ENCODE peak calls at places on chromosomes 13 and 19, in seven cellular contexts. One of them, this sample, is unnamed.
A peak's percentile ranks its signal among the peaks of the same experiment; 100 is the strongest.

GRCh38 chr13:40060318-40061007 is 405.0 kb downstream of the COG6 start:
- DNase-seq in hepatocyte: no peak
- DNase-seq in mammary epithelial cell: peak; percentile 99
- DNase-seq in body of pancreas: peak; percentile 96
- DNase-seq in heart right ventricle: peak; percentile 22
- DNase-seq in left lung: peak; percentile 59
- DNase-seq in CD8-positive, alpha-beta T cell: no peak
- DNase-seq in this sample: no peak

GRCh38 chr19:55228403-55229031 is at the start of gene TMEM86B:
- DNase-seq in hepatocyte: peak; percentile 83
- DNase-seq in mammary epithelial cell: no peak
- DNase-seq in body of pancreas: peak; percentile 16
- DNase-seq in heart right ventricle: no peak
- DNase-seq in left lung: peak; percentile 42
- DNase-seq in CD8-positive, alpha-beta T cell: no peak
- DNase-seq in this sample: no peak

GRCh38 chr13:97200081-97200942 is 21.8 kb upstream of the MBNL2 start:
- DNase-seq in hepatocyte: no peak
- DNase-seq in mammary epithelial cell: no peak
- DNase-seq in body of pancreas: no peak
- DNase-seq in heart right ventricle: no peak
- DNase-seq in left lung: no peak
- DNase-seq in CD8-positive, alpha-beta T cell: no peak
- DNase-seq in this sample: no peak

GRCh38 chr19:48510421-48511268 is 990 bp downstream of the LMTK3 start:
- DNase-seq in hepatocyte: peak; percentile 78
- DNase-seq in mammary epithelial cell: no peak
- DNase-seq in body of pancreas: peak; percentile 68
- DNase-seq in heart right ventricle: peak; percentile 60
- DNase-seq in left lung: no peak
- DNase-seq in CD8-positive, alpha-beta T cell: peak; percentile 69
- DNase-seq in this sample: peak; percentile 82

GRCh38 chr19:33673996-33674395 is 52.2 kb downstream of the CHST8 start:
- DNase-seq in hepatocyte: peak; percentile 1
- DNase-seq in mammary epithelial cell: no peak
- DNase-seq in body of pancreas: no peak
- DNase-seq in heart right ventricle: no peak
- DNase-seq in left lung: no peak
- DNase-seq in CD8-positive, alpha-beta T cell: no peak
- DNase-seq in this sample: no peak

GRCh38 chr13:97648171-97648880 is 214.4 kb downstream of the RAP2A start:
- DNase-seq in hepatocyte: no peak
- DNase-seq in mammary epithelial cell: peak; percentile 83
- DNase-seq in body of pancreas: no peak
- DNase-seq in heart right ventricle: no peak
- DNase-seq in left lung: no peak
- DNase-seq in CD8-positive, alpha-beta T cell: no peak
- DNase-seq in this sample: no peak

GRCh38 chr19:3234800-3235199 is 10.3 kb downstream of the CELF5 start:
- DNase-seq in hepatocyte: no peak
- DNase-seq in mammary epithelial cell: no peak
- DNase-seq in body of pancreas: no peak
- DNase-seq in heart right ventricle: no peak
- DNase-seq in left lung: no peak
- DNase-seq in CD8-positive, alpha-beta T cell: no peak
- DNase-seq in this sample: no peak

GRCh38 chr19:4722671-4723464 is 774 bp downstream of the DPP9 start:
- DNase-seq in hepatocyte: peak; percentile 31
- DNase-seq in mammary epithelial cell: peak; percentile 50
- DNase-seq in body of pancreas: peak; percentile 65
- DNase-seq in heart right ventricle: no peak
- DNase-seq in left lung: no peak
- DNase-seq in CD8-positive, alpha-beta T cell: peak; percentile 7
- DNase-seq in this sample: peak; percentile 13

GRCh38 chr13:33158271-33158670 is 127.3 kb downstream of the STARD13 start:
- DNase-seq in hepatocyte: no peak
- DNase-seq in mammary epithelial cell: no peak
- DNase-seq in body of pancreas: no peak
- DNase-seq in heart right ventricle: no peak
- DNase-seq in left lung: no peak
- DNase-seq in CD8-positive, alpha-beta T cell: no peak
- DNase-seq in this sample: no peak

GRCh38 chr13:33349996-33350826 is 64.7 kb upstream of the STARD13 start:
- DNase-seq in hepatocyte: peak; percentile 44
- DNase-seq in mammary epithelial cell: no peak
- DNase-seq in body of pancreas: peak; percentile 68
- DNase-seq in heart right ventricle: peak; percentile 68
- DNase-seq in left lung: peak; percentile 89
- DNase-seq in CD8-positive, alpha-beta T cell: no peak
- DNase-seq in this sample: peak; percentile 26

GRCh38 chr13:36998624-36999041 is 507 bp downstream of the ALG5 start:
- DNase-seq in hepatocyte: peak; percentile 35
- DNase-seq in mammary epithelial cell: peak; percentile 5
- DNase-seq in body of pancreas: peak; percentile 12
- DNase-seq in heart right ventricle: peak; percentile 26
- DNase-seq in left lung: peak; percentile 85
- DNase-seq in CD8-positive, alpha-beta T cell: peak; percentile 7
- DNase-seq in this sample: peak; percentile 33

GRCh38 chr19:39154084-39154625 is 28.6 kb downstream of the PAK4 start:
- DNase-seq in hepatocyte: no peak
- DNase-seq in mammary epithelial cell: no peak
- DNase-seq in body of pancreas: no peak
- DNase-seq in heart right ventricle: no peak
- DNase-seq in left lung: no peak
- DNase-seq in CD8-positive, alpha-beta T cell: no peak
- DNase-seq in this sample: no peak

GRCh38 chr19:51676566-51677083 is 16.5 kb upstream of the SPACA6 start:
- DNase-seq in hepatocyte: no peak
- DNase-seq in mammary epithelial cell: no peak
- DNase-seq in body of pancreas: no peak
- DNase-seq in heart right ventricle: no peak
- DNase-seq in left lung: no peak
- DNase-seq in CD8-positive, alpha-beta T cell: no peak
- DNase-seq in this sample: no peak

GRCh38 chr19:6261883-6262282 is 17.9 kb downstream of the MLLT1 start:
- DNase-seq in hepatocyte: no peak
- DNase-seq in mammary epithelial cell: no peak
- DNase-seq in body of pancreas: no peak
- DNase-seq in heart right ventricle: no peak
- DNase-seq in left lung: no peak
- DNase-seq in CD8-positive, alpha-beta T cell: no peak
- DNase-seq in this sample: no peak

DNA sequence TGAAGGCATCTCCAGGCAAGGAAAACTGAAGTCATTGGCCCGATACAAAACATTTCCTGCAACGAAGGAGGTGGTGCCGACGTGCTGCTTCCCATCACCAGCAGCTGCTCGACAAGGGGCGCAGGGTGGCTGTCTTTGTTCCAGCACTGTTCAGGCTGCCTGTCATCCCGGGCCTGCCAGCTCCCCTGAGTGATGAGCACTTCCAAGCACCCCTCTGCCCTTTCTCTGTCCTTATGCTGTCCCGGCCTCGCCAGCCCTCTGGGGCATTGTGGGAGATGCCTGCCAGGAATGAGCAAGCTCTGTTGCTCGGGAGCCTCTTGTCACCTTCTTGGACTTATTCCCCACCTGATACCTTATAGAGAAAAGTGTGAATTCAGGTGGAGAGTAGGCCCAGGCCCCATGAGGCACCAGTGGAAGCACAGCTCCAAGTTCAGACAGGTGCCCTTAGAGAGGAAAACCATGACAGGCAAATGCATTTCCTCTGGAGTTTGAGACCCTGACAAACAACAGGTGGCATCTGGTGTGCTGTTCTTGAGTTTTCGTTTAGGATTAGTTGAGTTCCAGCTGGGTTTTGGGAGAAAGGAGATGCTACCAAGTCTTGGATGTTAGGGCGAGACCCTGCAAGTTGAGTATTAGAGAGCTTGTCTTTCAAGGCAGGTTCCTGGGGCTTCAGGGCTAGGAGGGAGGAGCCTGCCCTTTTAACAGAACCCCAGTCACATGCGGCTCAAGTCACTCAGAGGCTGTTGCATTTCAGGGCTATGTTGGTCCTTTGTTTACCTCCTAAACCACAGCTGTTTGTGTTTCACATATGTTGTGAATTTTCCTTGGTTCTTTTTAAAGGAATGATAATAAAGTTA is 21.4 kb downstream of the BBC3 start:
- DNase-seq in hepatocyte: no peak
- DNase-seq in mammary epithelial cell: no peak
- DNase-seq in body of pancreas: no peak
- DNase-seq in heart right ventricle: no peak
- DNase-seq in left lung: no peak
- DNase-seq in CD8-positive, alpha-beta T cell: no peak
- DNase-seq in this sample: no peak
- H3K36me3 ChIP-seq in hepatocyte: no peaks in the 10 kb centered on the region
- H3K36me3 ChIP-seq in mammary epithelial cell: peaks cover 29% of the 10 kb centered on the region
- H3K36me3 ChIP-seq in body of pancreas: no peaks in the 10 kb centered on the region
- H3K36me3 ChIP-seq in heart right ventricle: no peaks in the 10 kb centered on the region
- H3K36me3 ChIP-seq in left lung: peaks cover 58% of the 10 kb centered on the region
- H3K36me3 ChIP-seq in CD8-positive, alpha-beta T cell: peaks cover 23% of the 10 kb centered on the region
- H3K36me3 ChIP-seq in this sample: peaks cover 22% of the 10 kb centered on the region

DNA sequence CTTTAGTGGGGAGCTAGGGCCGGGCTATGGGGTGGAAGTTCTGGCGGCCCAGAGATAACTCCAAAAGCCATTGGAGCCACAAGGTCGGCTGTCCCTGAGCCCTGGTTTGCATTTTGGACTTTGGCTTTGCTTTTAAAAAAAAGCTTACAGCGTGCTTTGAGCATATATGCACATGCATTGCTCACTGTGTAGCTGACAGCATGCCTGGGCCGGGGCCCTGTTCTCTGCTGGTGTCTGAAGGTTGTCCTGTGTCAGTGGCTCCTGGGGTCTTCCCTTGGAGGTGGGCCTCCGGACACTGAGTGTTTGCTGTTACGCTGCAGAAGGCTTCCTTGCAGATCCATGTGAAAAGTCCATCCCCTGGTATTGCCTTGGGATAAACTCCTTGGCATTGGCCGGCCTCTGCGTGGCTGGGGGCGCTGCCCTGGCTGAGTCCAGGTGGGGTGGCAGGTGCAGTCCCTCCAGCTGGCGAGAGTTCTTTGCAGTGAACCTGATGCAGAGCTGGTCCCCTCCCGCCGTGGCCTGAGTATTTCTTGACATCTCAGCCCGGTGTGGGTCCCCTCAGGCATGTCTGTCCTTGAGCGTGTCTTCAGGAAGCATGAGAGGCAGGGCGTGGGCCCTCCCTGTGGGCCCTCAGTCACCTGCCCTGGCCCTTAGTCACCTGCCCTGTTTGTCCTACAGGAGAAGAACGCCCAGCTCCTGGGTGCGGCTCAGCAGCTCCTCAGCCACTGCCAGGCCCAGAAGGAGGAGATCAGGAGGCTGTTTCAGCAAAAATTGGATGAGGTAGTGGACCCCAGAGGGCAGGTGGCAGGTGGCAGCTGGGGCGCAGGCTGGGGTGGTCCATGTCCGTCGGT is 23.0 kb downstream of the PLEKHJ1 start:
- DNase-seq in hepatocyte: peak; percentile 77
- DNase-seq in mammary epithelial cell: no peak
- DNase-seq in body of pancreas: no peak
- DNase-seq in heart right ventricle: no peak
- DNase-seq in left lung: no peak
- DNase-seq in CD8-positive, alpha-beta T cell: no peak
- DNase-seq in this sample: no peak
- H3K36me3 ChIP-seq in hepatocyte: no peaks in the 10 kb centered on the region
- H3K36me3 ChIP-seq in mammary epithelial cell: peaks cover 22% of the 10 kb centered on the region
- H3K36me3 ChIP-seq in body of pancreas: no peaks in the 10 kb centered on the region
- H3K36me3 ChIP-seq in heart right ventricle: peaks cover 5% of the 10 kb centered on the region
- H3K36me3 ChIP-seq in left lung: peaks cover 100% of the 10 kb centered on the region
- H3K36me3 ChIP-seq in CD8-positive, alpha-beta T cell: peaks cover 8% of the 10 kb centered on the region
- H3K36me3 ChIP-seq in this sample: peaks cover 11% of the 10 kb centered on the region

DNA sequence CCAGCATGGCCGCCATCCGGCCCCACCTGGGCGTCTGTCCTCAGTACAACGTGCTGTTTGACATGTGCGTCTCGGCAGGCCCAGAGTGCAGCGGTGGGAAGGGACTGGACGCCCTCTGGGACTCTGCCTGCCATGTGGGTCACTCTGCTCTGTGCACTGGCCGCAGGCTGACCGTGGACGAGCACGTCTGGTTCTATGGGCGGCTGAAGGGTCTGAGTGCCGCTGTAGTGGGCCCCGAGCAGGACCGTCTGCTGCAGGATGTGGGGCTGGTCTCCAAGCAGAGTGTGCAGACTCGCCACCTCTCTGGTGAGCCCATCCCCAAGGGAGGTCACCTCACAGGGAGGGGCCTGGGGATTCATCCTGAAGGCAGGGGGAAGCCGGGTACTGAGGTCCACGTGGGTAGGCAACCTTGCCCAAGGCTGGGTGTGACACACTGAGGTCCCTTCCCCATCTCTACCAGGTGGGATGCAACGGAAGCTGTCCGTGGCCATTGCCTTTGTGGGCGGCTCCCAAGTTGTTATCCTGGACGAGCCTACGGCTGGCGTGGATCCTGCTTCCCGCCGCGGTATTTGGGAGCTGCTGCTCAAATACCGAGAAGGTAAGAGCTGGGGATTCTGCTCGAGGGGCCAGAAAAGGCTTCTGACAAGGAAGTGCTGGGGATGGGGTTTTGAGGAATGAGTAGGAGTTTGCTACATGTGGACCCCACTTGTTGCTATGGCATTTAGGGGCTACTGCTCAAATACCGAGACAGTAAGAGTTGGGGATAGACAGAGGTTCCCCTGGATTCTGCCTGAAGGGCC is 11.3 kb downstream of the ABCA7 start:
- DNase-seq in hepatocyte: no peak
- DNase-seq in mammary epithelial cell: no peak
- DNase-seq in body of pancreas: no peak
- DNase-seq in heart right ventricle: no peak
- DNase-seq in left lung: peak; percentile 51
- DNase-seq in CD8-positive, alpha-beta T cell: no peak
- DNase-seq in this sample: peak; percentile 51
- H3K36me3 ChIP-seq in hepatocyte: no peaks in the 10 kb centered on the region
- H3K36me3 ChIP-seq in mammary epithelial cell: no peaks in the 10 kb centered on the region
- H3K36me3 ChIP-seq in body of pancreas: no peaks in the 10 kb centered on the region
- H3K36me3 ChIP-seq in heart right ventricle: no peaks in the 10 kb centered on the region
- H3K36me3 ChIP-seq in left lung: peaks cover 40% of the 10 kb centered on the region
- H3K36me3 ChIP-seq in CD8-positive, alpha-beta T cell: peaks cover 13% of the 10 kb centered on the region
- H3K36me3 ChIP-seq in this sample: no peaks in the 10 kb centered on the region

DNA sequence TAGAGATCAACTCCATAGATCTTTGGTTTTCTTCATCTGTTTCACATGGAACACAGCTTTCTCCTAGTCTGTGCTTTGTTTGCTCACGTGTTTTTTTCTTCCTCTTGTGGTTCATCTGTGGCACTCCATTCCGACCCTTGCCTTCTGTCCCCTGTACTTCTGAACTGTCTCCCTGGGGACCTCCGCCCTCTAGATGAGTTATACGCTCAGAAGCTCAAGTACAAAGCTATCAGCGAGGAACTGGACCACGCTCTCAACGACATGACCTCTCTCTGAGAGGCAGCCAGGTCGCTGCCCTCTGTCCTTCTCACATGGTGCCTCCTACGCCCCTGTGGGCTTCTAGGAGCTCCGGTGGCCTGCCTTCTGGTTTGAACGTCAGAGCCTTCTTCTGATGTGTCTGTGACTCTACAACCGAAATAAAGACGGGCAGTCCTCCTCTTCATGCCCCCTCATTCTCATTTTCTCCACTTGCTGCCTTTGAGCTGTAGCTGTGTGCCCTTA is 16.6 kb upstream of the RAB8A start:
- DNase-seq in hepatocyte: no peak
- DNase-seq in mammary epithelial cell: no peak
- DNase-seq in body of pancreas: no peak
- DNase-seq in heart right ventricle: peak; percentile 29
- DNase-seq in left lung: peak; percentile 36
- DNase-seq in CD8-positive, alpha-beta T cell: no peak
- DNase-seq in this sample: no peak
- H3K36me3 ChIP-seq in hepatocyte: peaks cover 3% of the 10 kb centered on the region
- H3K36me3 ChIP-seq in mammary epithelial cell: peaks cover 43% of the 10 kb centered on the region
- H3K36me3 ChIP-seq in body of pancreas: peaks cover 29% of the 10 kb centered on the region
- H3K36me3 ChIP-seq in heart right ventricle: peaks cover 6% of the 10 kb centered on the region
- H3K36me3 ChIP-seq in left lung: peaks cover 100% of the 10 kb centered on the region
- H3K36me3 ChIP-seq in CD8-positive, alpha-beta T cell: peaks cover 62% of the 10 kb centered on the region
- H3K36me3 ChIP-seq in this sample: peaks cover 36% of the 10 kb centered on the region

This sample was measured in mesendoderm.